ENCODE peak calls at places on chromosomes 6 and 20, in seven cellular contexts. Q, P, E, B, G, I and L are unnamed samples.

GRCh38 chr6:17336425-17336824 is 55.3 kb downstream of the RBM24 start:
- DNase-seq in Q (no peak), P (no peak), E (peak; percentile 34), B (no peak), G (no peak), I (no peak), L (no peak)

GRCh38 chr6:166589334-166589731 is 2.9 kb upstream of the RAMACL start:
- DNase-seq in Q (no peak), P (no peak), E (no peak), B (no peak), G (no peak), I (no peak), L (no peak)

GRCh38 chr6:43980004-43980795 is 147.1 kb downstream of the MRPL14 start:
- DNase-seq in Q (no peak), P (no peak), E (no peak), B (peak; percentile 62), G (no peak), I (peak; percentile 9), L (no peak)

GRCh38 chr20:54067606-54068174 is 2.7 kb downstream of the BCAS1 start:
- DNase-seq in Q (no peak), P (peak; percentile 60), E (peak; percentile 76), B (no peak), G (no peak), I (no peak), L (peak; percentile 80)

GRCh38 chr6:149026530-149026942 is 279.7 kb downstream of the UST start:
- DNase-seq in Q (no peak), P (no peak), E (peak; percentile 91), B (no peak), G (peak; percentile 49), I (peak; percentile 94), L (no peak)

GRCh38 chr20:44616604-44616964 is 34.2 kb downstream of the PKIG start:
- DNase-seq in Q (no peak), P (no peak), E (no peak), B (no peak), G (no peak), I (no peak), L (no peak)

GRCh38 chr6:34154668-34155447 is 9.0 kb upstream of the GRM4 start:
- DNase-seq in Q (no peak), P (peak; percentile 76), E (peak; percentile 21), B (peak; percentile 66), G (peak; percentile 79), I (peak; percentile 32), L (no peak)

GRCh38 chr6:1756472-1757129 is 146.9 kb downstream of the FOXC1 start:
- DNase-seq in Q (no peak), P (no peak), E (no peak), B (no peak), G (no peak), I (no peak), L (no peak)

GRCh38 chr6:158654498-158654897 is 4.6 kb downstream of the SYTL3 start:
- DNase-seq in Q (no peak), P (no peak), E (peak; percentile 89), B (no peak), G (no peak), I (peak; percentile 90), L (peak; percentile 80)

GRCh38 chr20:46970937-46971630 is 76.4 kb downstream of the EYA2 start:
- DNase-seq in Q (no peak), P (no peak), E (peak; percentile 76), B (no peak), G (no peak), I (peak; percentile 91), L (no peak)

GRCh38 chr20:24676353-24676977 is 207.0 kb downstream of the SYNDIG1 start:
- DNase-seq in Q (no peak), P (no peak), E (no peak), B (no peak), G (no peak), I (no peak), L (no peak)

GRCh38 chr6:24332306-24332705 is 25.6 kb downstream of the DCDC2 start:
- DNase-seq in Q (no peak), P (no peak), E (peak; percentile 95), B (no peak), G (no peak), I (no peak), L (no peak)

GRCh38 chr20:43446361-43446879 is 11.3 kb upstream of the SRSF6 start:
- DNase-seq in Q (no peak), P (no peak), E (no peak), B (no peak), G (no peak), I (no peak), L (no peak)

GRCh38 chr6:105326838-105327745 is 75.8 kb downstream of the PREP start:
- DNase-seq in Q (no peak), P (no peak), E (peak; percentile 77), B (no peak), G (no peak), I (peak; percentile 22), L (no peak)

GRCh38 chr6:40807484-40807883 is 220.3 kb upstream of the LRFN2 start:
- DNase-seq in Q (no peak), P (no peak), E (peak; percentile 9), B (no peak), G (no peak), I (no peak), L (no peak)

GRCh38 chr6:140490086-140490485 is 1115.6 kb upstream of the CITED2 start:
- DNase-seq in Q (no peak), P (no peak), E (peak; percentile 26), B (no peak), G (no peak), I (peak; percentile 25), L (no peak)

GRCh38 chr20:32510120-32510600 is 75.0 kb downstream of the NOL4L start:
- DNase-seq in Q (no peak), P (peak; percentile 25), E (no peak), B (no peak), G (no peak), I (no peak), L (no peak)

GRCh38 chr6:155274533-155274932 is 10.7 kb downstream of the CLDN20 start:
- DNase-seq in Q (no peak), P (no peak), E (peak; percentile 80), B (no peak), G (no peak), I (peak; percentile 58), L (no peak)

GRCh38 chr6:10409766-10410209 is 5.1 kb downstream of the TFAP2A start:
- DNase-seq in Q (no peak), P (no peak), E (no peak), B (no peak), G (no peak), I (no peak), L (no peak)

GRCh38 chr6:121516331-121516730 is 80.9 kb downstream of the GJA1 start:
- DNase-seq in Q (no peak), P (no peak), E (peak; percentile 87), B (no peak), G (no peak), I (peak; percentile 66), L (no peak)

GRCh38 chr6:31888281-31889258 is 8.9 kb downstream of the EHMT2 start:
- DNase-seq in Q (no peak), P (peak; percentile 43), E (no peak), B (no peak), G (peak; percentile 69), I (no peak), L (no peak)